ENCODE peak calls at places on chromosomes 2 and 18, in ten cellular contexts. V, W, F, X, H, E, Z, C, J and T are unnamed samples. For H3K9me3, the result is how much of the 10 kb centered on the place peaks cover.

GRCh38 chr2:10167316-10167715 is 44.8 kb downstream of the RRM2 start:
- DNase-seq in X (no peak), J (no peak), W (no peak), F (no peak), E (no peak), C (no peak), Z (no peak), V (no peak), H (no peak), T (no peak)

GRCh38 chr2:86172610-86173009 is 22.7 kb downstream of the IMMT start:
- DNase-seq in J (no peak), E (no peak), F (no peak), Z (no peak), C (no peak), X (no peak), V (no peak), H (no peak), W (no peak), T (no peak)

GRCh38 chr2:39542523-39542922 is 105.4 kb upstream of the MAP4K3 start:
- DNase-seq in E (no peak), C (no peak), X (no peak), F (no peak), V (no peak), J (no peak), Z (no peak), W (no peak), H (no peak), T (no peak)

GRCh38 chr2:164826293-164827243 is 15.1 kb downstream of the COBLL1 start:
- DNase-seq in F (peak), J (no peak), E (peak), H (no peak), C (peak), Z (peak), W (no peak), X (no peak), V (peak), T (peak)

GRCh38 chr18:9103488-9103887 is 989 bp downstream of the NDUFV2 start:
- DNase-seq in C (no peak), F (no peak), W (no peak), V (no peak), E (peak), Z (no peak), J (no peak), H (no peak), X (no peak), T (no peak)

GRCh38 chr2:44778221-44778654 is 163.3 kb upstream of the SIX3 start:
- DNase-seq in F (no peak), E (no peak), J (no peak), Z (no peak), V (no peak), X (peak), C (no peak), H (no peak), W (no peak), T (no peak)

GRCh38 chr2:154263206-154263605 is 391.5 kb downstream of the GALNT13 start:
- DNase-seq in V (no peak), F (no peak), J (no peak), C (no peak), X (no peak), W (no peak), E (peak), H (no peak), Z (no peak), T (no peak)

GRCh38 chr2:164287041-164287440 is 334.2 kb downstream of the GRB14 start:
- DNase-seq in H (no peak), J (no peak), X (no peak), W (no peak), E (no peak), V (no peak), F (no peak), Z (no peak), C (no peak), T (no peak)

GRCh38 chr2:121690095-121690494 is 40.8 kb upstream of the CLASP1 start:
- DNase-seq in V (no peak), C (no peak), W (no peak), E (no peak), F (no peak), Z (no peak), X (no peak), H (no peak), J (no peak), T (no peak)
- H3K9me3 ChIP-seq in V (under half), C (under half), W (under half), E (under half), F (under half), Z (under half), X (under half), H (under half), J (under half), T (under half)

DNA sequence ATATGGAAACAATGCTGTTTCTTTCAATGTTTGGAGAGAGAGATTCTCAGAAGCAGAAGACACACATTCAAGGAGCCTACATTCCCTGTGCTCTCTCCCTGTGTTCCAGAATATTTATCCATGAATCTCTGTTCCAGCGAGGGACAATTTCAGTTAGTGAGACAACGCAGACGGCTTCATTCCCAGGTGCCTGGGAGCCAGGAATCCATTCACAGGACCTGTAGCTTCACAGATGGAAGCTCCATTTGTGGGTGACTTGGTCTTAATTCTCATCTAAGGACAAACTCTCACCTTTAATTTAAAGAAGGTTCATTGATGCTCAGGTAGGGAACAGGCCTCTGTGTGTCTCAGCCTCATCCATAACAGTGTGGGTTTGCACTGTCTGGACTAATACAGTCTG is 1156.6 kb downstream of the RPIA start:
- DNase-seq in V (no peak), F (no peak), W (no peak), H (no peak), E (no peak), C (no peak), Z (no peak), J (no peak), X (no peak), T (no peak)
- H3K9me3 ChIP-seq in V (under half), F (under half), W (under half), H (under half), E (under half), C (under half), Z (under half), J (under half), X (under half), T (under half)

GRCh38 chr2:189995679-189996078 is 66.8 kb downstream of the MSTN start:
- DNase-seq in W (no peak), J (no peak), V (no peak), C (no peak), F (no peak), X (no peak), Z (no peak), H (no peak), E (no peak), T (no peak)

GRCh38 chr2:189999661-190000060 is 62.9 kb downstream of the MSTN start:
- DNase-seq in Z (no peak), J (no peak), C (no peak), E (no peak), V (no peak), H (no peak), F (no peak), W (no peak), X (no peak), T (no peak)

GRCh38 chr2:189997016-189997415 is 65.5 kb downstream of the MSTN start:
- DNase-seq in C (no peak), F (no peak), X (no peak), V (no peak), W (no peak), H (no peak), E (no peak), Z (no peak), J (no peak), T (no peak)
- H3K9me3 ChIP-seq in C (under half), F (under half), X (under half), V (under half), W (under half), H (under half), E (under half), Z (under half), J (under half), T (under half)

DNA sequence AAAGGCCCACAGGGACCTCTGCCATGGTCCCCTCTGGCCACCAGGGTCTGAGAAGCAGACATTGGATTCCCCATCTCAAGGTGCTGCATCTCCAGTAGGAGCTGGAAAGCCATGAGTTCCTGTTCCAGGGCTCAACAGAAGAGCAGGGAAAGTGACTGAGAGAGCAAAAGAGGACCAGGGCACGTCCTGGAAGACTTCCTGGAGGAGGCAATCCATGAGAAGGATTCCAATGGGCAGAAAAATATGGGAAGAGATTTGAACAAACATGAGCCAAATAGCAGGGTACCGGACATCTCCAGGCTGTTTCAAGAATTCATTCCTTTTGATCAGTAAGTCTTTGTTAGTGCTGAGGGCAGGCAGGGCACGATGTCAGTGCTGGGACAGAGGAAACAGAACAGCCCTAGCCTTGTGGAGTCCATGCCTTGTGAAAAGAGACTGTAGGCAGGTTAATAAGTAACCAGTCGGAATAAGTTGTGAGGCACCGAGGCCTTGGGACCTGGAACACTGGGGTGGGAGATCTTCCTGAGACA is 72.8 kb upstream of the TWIST2 start:
- DNase-seq in H (no peak), V (peak), W (no peak), C (no peak), F (no peak), X (no peak), E (no peak), J (no peak), Z (peak), T (no peak)
- H3K9me3 ChIP-seq in H (under half), V (under half), W (under half), C (under half), F (under half), X (under half), E (under half), J (under half), Z (under half), T (under half)

GRCh38 chr2:31688282-31688681 is 107.5 kb upstream of the SRD5A2 start:
- DNase-seq in H (no peak), F (no peak), W (no peak), J (no peak), V (no peak), X (no peak), E (no peak), Z (no peak), C (no peak), T (no peak)
- H3K9me3 ChIP-seq in H (under half), F (under half), W (under half), J (under half), V (under half), X (under half), E (under half), Z (under half), C (under half), T (under half)

GRCh38 chr2:151803811-151804210 is 24.4 kb downstream of the ARL5A start:
- DNase-seq in C (no peak), J (no peak), Z (no peak), W (no peak), X (no peak), H (no peak), V (no peak), F (no peak), E (no peak), T (no peak)
- H3K9me3 ChIP-seq in C (under half), J (under half), Z (under half), W (under half), X (under half), H (under half), V (under half), F (under half), E (under half), T (under half)

GRCh38 chr2:89820248-89820647 is 1128.8 kb downstream of the RPIA start:
- DNase-seq in Z (no peak), E (no peak), H (no peak), W (no peak), F (no peak), C (no peak), X (no peak), V (no peak), J (no peak), T (no peak)
- H3K9me3 ChIP-seq in Z (under half), E (half or more), H (under half), W (under half), F (under half), C (under half), X (half or more), V (under half), J (half or more), T (under half)

GRCh38 chr2:112108238-112108832 is 29.9 kb upstream of the FBLN7 start:
- DNase-seq in X (no peak), E (no peak), W (no peak), H (no peak), C (no peak), V (no peak), J (no peak), F (no peak), Z (no peak), T (no peak)
- H3K9me3 ChIP-seq in X (under half), E (under half), W (under half), H (under half), C (under half), V (under half), J (under half), F (under half), Z (under half), T (under half)

GRCh38 chr2:13921245-13921644 is 711.3 kb upstream of the LRATD1 start:
- DNase-seq in Z (no peak), W (no peak), F (no peak), J (no peak), V (no peak), X (no peak), E (no peak), C (no peak), H (no peak), T (no peak)

GRCh38 chr2:13923823-13924222 is 708.7 kb upstream of the LRATD1 start:
- DNase-seq in W (no peak), J (no peak), F (no peak), H (no peak), V (no peak), E (no peak), C (no peak), Z (no peak), X (no peak), T (no peak)

GRCh38 chr2:13919981-13920382 is 712.5 kb upstream of the LRATD1 start:
- DNase-seq in F (no peak), H (no peak), C (no peak), E (peak), J (no peak), V (no peak), Z (no peak), X (no peak), W (no peak), T (no peak)
- H3K9me3 ChIP-seq in F (under half), H (under half), C (under half), E (under half), J (under half), V (under half), Z (half or more), X (under half), W (under half), T (under half)